ENCODE peak calls at places on chromosomes 6 and 20, in six cellular contexts. X is activated T-cell treated with anti-CD3 and anti-CD28 coated beads for 1 hour, K is keratinocyte, L is KBM-7, S is glomerular endothelial cell, R is iPS-NIHi11. Z is an unnamed sample.

GRCh38 chr6:25343984-25344383 is 64.8 kb downstream of the CARMIL1 start:
- DNase-seq in L (no peak), S (no peak), K (no peak), R (no peak), X (no peak), Z (no peak)

GRCh38 chr6:31423550-31423949 is 20.2 kb downstream of the MICA start:
- DNase-seq in L (no peak), X (no peak), K (no peak), S (no peak), R (no peak), Z (no peak)

GRCh38 chr6:86936834-86937218 is 502 bp upstream of the HTR1E start:
- DNase-seq in X (no peak), R (no peak), K (no peak), S (no peak), L (no peak), Z (no peak)

GRCh38 chr6:31652925-31653724 is 664 bp upstream of the BAG6 start:
- DNase-seq in R (peak), S (no peak), K (peak), X (no peak), L (no peak), Z (peak)

GRCh38 chr6:79949235-79949634 is 1.9 kb upstream of the ELOVL4 start:
- DNase-seq in R (peak), K (peak), X (peak), S (no peak), L (peak), Z (peak)

GRCh38 chr20:848218-848617 is 14.7 kb downstream of the FAM110A start:
- DNase-seq in L (no peak), R (no peak), X (no peak), K (no peak), S (no peak), Z (no peak)

GRCh38 chr6:139520321-139520768 is 145.9 kb upstream of the CITED2 start:
- DNase-seq in X (no peak), L (no peak), S (no peak), R (no peak), K (peak), Z (peak)

GRCh38 chr20:12207875-12208274 is 290.2 kb downstream of the BTBD3 start:
- DNase-seq in K (no peak), S (peak), L (peak), X (no peak), R (peak), Z (peak)